ENCODE peak calls at places on chromosome 5, in five cellular contexts. One of them, this sample, is unnamed.

GRCh38 chr5:43110606-43111170 is 10.0 kb upstream of the ZNF131 start:
- DNase-seq in mesendoderm: peak
- DNase-seq in adrenal gland: no peak
- DNase-seq in esophagus squamous epithelium: no peak
- DNase-seq in cardiac muscle cell: no peak
- DNase-seq in this sample: no peak

GRCh38 chr5:115377468-115378217 is 81.2 kb upstream of the CCDC112 start:
- DNase-seq in mesendoderm: no peak
- DNase-seq in adrenal gland: no peak
- DNase-seq in esophagus squamous epithelium: no peak
- DNase-seq in cardiac muscle cell: no peak
- DNase-seq in this sample: no peak

GRCh38 chr5:112555691-112556090 is 136.6 kb upstream of the EPB41L4A start:
- DNase-seq in mesendoderm: no peak
- DNase-seq in adrenal gland: no peak
- DNase-seq in esophagus squamous epithelium: no peak
- DNase-seq in cardiac muscle cell: no peak
- DNase-seq in this sample: no peak

GRCh38 chr5:168920019-168920813 is 341.0 kb upstream of the PANK3 start:
- DNase-seq in mesendoderm: no peak
- DNase-seq in adrenal gland: peak
- DNase-seq in esophagus squamous epithelium: no peak
- DNase-seq in cardiac muscle cell: no peak
- DNase-seq in this sample: no peak

GRCh38 chr5:11854926-11855325 is 49.3 kb downstream of the CTNND2 start:
- DNase-seq in mesendoderm: no peak
- DNase-seq in adrenal gland: no peak
- DNase-seq in esophagus squamous epithelium: no peak
- DNase-seq in cardiac muscle cell: no peak
- DNase-seq in this sample: no peak

GRCh38 chr5:128877476-128877875 is 87.8 kb upstream of the SLC27A6 start:
- DNase-seq in mesendoderm: no peak
- DNase-seq in adrenal gland: no peak
- DNase-seq in esophagus squamous epithelium: no peak
- DNase-seq in cardiac muscle cell: no peak
- DNase-seq in this sample: no peak

GRCh38 chr5:129172561-129172960 is 78.0 kb downstream of the ISOC1 start:
- DNase-seq in mesendoderm: peak
- DNase-seq in adrenal gland: no peak
- DNase-seq in esophagus squamous epithelium: no peak
- DNase-seq in cardiac muscle cell: peak
- DNase-seq in this sample: no peak

GRCh38 chr5:122400961-122401360 is 88.9 kb downstream of the SNCAIP start:
- DNase-seq in mesendoderm: no peak
- DNase-seq in adrenal gland: no peak
- DNase-seq in esophagus squamous epithelium: no peak
- DNase-seq in cardiac muscle cell: no peak
- DNase-seq in this sample: no peak

GRCh38 chr5:142078251-142078650 is 30.3 kb upstream of the NDFIP1 start:
- DNase-seq in mesendoderm: no peak
- DNase-seq in adrenal gland: no peak
- DNase-seq in esophagus squamous epithelium: no peak
- DNase-seq in cardiac muscle cell: no peak
- DNase-seq in this sample: no peak

GRCh38 chr5:81154725-81155124 is 78.4 kb upstream of the CKMT2 start:
- DNase-seq in mesendoderm: no peak
- DNase-seq in adrenal gland: no peak
- DNase-seq in esophagus squamous epithelium: no peak
- DNase-seq in cardiac muscle cell: no peak
- DNase-seq in this sample: no peak

GRCh38 chr5:31021181-31021624 is 172.3 kb upstream of the CDH6 start:
- DNase-seq in mesendoderm: no peak
- DNase-seq in adrenal gland: no peak
- DNase-seq in esophagus squamous epithelium: no peak
- DNase-seq in cardiac muscle cell: no peak
- DNase-seq in this sample: no peak

GRCh38 chr5:136011427-136012001 is 17.3 kb upstream of the TGFBI start:
- DNase-seq in mesendoderm: no peak
- DNase-seq in adrenal gland: no peak
- DNase-seq in esophagus squamous epithelium: no peak
- DNase-seq in cardiac muscle cell: no peak
- DNase-seq in this sample: no peak

GRCh38 chr5:174139623-174140022 is 94.1 kb downstream of the NSG2 start:
- DNase-seq in mesendoderm: no peak
- DNase-seq in adrenal gland: no peak
- DNase-seq in esophagus squamous epithelium: no peak
- DNase-seq in cardiac muscle cell: no peak
- DNase-seq in this sample: no peak

GRCh38 chr5:151585970-151586369 is 5.2 kb downstream of the FAT2 start:
- DNase-seq in mesendoderm: no peak
- DNase-seq in adrenal gland: no peak
- DNase-seq in esophagus squamous epithelium: no peak
- DNase-seq in cardiac muscle cell: no peak
- DNase-seq in this sample: peak

GRCh38 chr5:58286741-58287140 is 173.1 kb downstream of the PLK2 start:
- DNase-seq in mesendoderm: no peak
- DNase-seq in adrenal gland: no peak
- DNase-seq in esophagus squamous epithelium: no peak
- DNase-seq in cardiac muscle cell: no peak
- DNase-seq in this sample: no peak

GRCh38 chr5:174418809-174419522 is 305.4 kb upstream of the MSX2 start:
- DNase-seq in mesendoderm: peak
- DNase-seq in adrenal gland: no peak
- DNase-seq in esophagus squamous epithelium: no peak
- DNase-seq in cardiac muscle cell: peak
- DNase-seq in this sample: no peak

GRCh38 chr5:168528521-168529360 is at the start of gene FBLL1:
- DNase-seq in mesendoderm: peak
- DNase-seq in adrenal gland: peak
- DNase-seq in esophagus squamous epithelium: no peak
- DNase-seq in cardiac muscle cell: peak
- DNase-seq in this sample: no peak

GRCh38 chr5:90169078-90169477 is 240.5 kb downstream of the CETN3 start:
- DNase-seq in mesendoderm: no peak
- DNase-seq in adrenal gland: no peak
- DNase-seq in esophagus squamous epithelium: no peak
- DNase-seq in cardiac muscle cell: no peak
- DNase-seq in this sample: no peak

GRCh38 chr5:106962464-106963230 is 708.1 kb downstream of the EFNA5 start:
- DNase-seq in mesendoderm: peak
- DNase-seq in adrenal gland: no peak
- DNase-seq in esophagus squamous epithelium: no peak
- DNase-seq in cardiac muscle cell: peak
- DNase-seq in this sample: no peak

GRCh38 chr5:132680780-132681475 is 7.1 kb downstream of the IL4 start:
- DNase-seq in mesendoderm: no peak
- DNase-seq in adrenal gland: no peak
- DNase-seq in esophagus squamous epithelium: no peak
- DNase-seq in cardiac muscle cell: no peak
- DNase-seq in this sample: no peak

GRCh38 chr5:148998174-148998797 is 64.6 kb downstream of the SH3TC2 start:
- DNase-seq in mesendoderm: peak
- DNase-seq in adrenal gland: no peak
- DNase-seq in esophagus squamous epithelium: no peak
- DNase-seq in cardiac muscle cell: peak
- DNase-seq in this sample: peak

GRCh38 chr5:74367931-74368330 is 272.6 kb downstream of the ENC1 start:
- DNase-seq in mesendoderm: no peak
- DNase-seq in adrenal gland: no peak
- DNase-seq in esophagus squamous epithelium: no peak
- DNase-seq in cardiac muscle cell: no peak
- DNase-seq in this sample: no peak

GRCh38 chr5:136080483-136081180 is 51.8 kb downstream of the TGFBI start:
- DNase-seq in mesendoderm: peak
- DNase-seq in adrenal gland: peak
- DNase-seq in esophagus squamous epithelium: peak
- DNase-seq in cardiac muscle cell: peak
- DNase-seq in this sample: peak

GRCh38 chr5:78647411-78647818 is 1.2 kb downstream of the LHFPL2 start:
- DNase-seq in mesendoderm: peak
- DNase-seq in adrenal gland: peak
- DNase-seq in esophagus squamous epithelium: no peak
- DNase-seq in cardiac muscle cell: peak
- DNase-seq in this sample: no peak

GRCh38 chr5:134136771-134137170 is 22.3 kb downstream of the TCF7 start:
- DNase-seq in mesendoderm: no peak
- DNase-seq in adrenal gland: peak
- DNase-seq in esophagus squamous epithelium: no peak
- DNase-seq in cardiac muscle cell: no peak
- DNase-seq in this sample: no peak

GRCh38 chr5:54740141-54740540 is 222.6 kb downstream of the SNX18 start:
- DNase-seq in mesendoderm: no peak
- DNase-seq in adrenal gland: no peak
- DNase-seq in esophagus squamous epithelium: no peak
- DNase-seq in cardiac muscle cell: no peak
- DNase-seq in this sample: no peak

GRCh38 chr5:3612561-3613175 is 17.0 kb downstream of the IRX1 start:
- DNase-seq in mesendoderm: no peak
- DNase-seq in adrenal gland: no peak
- DNase-seq in esophagus squamous epithelium: no peak
- DNase-seq in cardiac muscle cell: no peak
- DNase-seq in this sample: no peak

GRCh38 chr5:170028124-170028523 is 47.8 kb upstream of the INSYN2B start:
- DNase-seq in mesendoderm: no peak
- DNase-seq in adrenal gland: no peak
- DNase-seq in esophagus squamous epithelium: no peak
- DNase-seq in cardiac muscle cell: no peak
- DNase-seq in this sample: no peak

GRCh38 chr5:139669681-139670368 is 21.7 kb downstream of the CXXC5 start:
- DNase-seq in mesendoderm: no peak
- DNase-seq in adrenal gland: peak
- DNase-seq in esophagus squamous epithelium: no peak
- DNase-seq in cardiac muscle cell: peak
- DNase-seq in this sample: no peak

GRCh38 chr5:81422671-81423070 is 28.7 kb upstream of the ACOT12 start:
- DNase-seq in mesendoderm: no peak
- DNase-seq in adrenal gland: no peak
- DNase-seq in esophagus squamous epithelium: no peak
- DNase-seq in cardiac muscle cell: no peak
- DNase-seq in this sample: no peak

DNA sequence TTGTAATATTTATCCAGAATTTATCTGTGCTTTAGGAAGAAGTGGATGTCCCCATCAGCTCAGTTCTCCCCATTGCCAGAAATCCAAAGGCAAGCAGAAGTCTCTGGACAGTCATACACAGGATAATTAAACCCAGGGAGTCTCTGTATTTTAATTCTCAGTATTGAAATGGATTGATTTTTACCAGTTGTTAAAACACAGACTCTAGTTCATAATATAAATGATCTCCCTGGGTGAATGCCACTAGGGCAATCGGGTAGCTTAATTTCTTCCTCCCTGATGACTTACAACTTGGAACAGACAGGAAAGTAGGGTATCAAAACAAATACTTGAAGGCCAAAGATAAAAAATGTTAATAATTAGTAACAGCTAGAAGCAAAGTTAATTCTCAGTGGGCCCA is 66.5 kb upstream of the DAP start:
- DNase-seq in mesendoderm: no peak
- DNase-seq in adrenal gland: no peak
- DNase-seq in esophagus squamous epithelium: no peak
- DNase-seq in cardiac muscle cell: no peak
- DNase-seq in this sample: no peak
- H3K27ac ChIP-seq in mesendoderm: no peak
- H3K27ac ChIP-seq in adrenal gland: peak
- H3K27ac ChIP-seq in esophagus squamous epithelium: no peak
- H3K27ac ChIP-seq in cardiac muscle cell: no peak
- H3K27ac ChIP-seq in this sample: no peak

DNA sequence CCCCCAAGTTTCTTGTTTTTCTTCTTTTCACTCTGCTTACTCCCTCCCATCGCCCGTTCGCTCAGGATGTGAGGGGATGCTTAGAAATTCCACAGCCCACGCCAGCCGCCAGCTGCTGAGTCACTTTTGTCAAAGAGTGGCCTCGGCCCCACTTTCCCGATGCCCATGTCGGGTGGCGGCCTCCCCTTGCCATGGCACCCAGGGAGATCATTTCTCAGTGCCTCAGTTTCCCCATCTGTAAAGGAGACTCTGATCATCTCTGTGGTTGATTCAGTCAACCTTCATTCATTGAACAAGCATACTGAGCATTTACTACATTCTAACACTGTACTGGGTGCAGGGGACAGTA is 362 bp upstream of the PDGFRB start:
- DNase-seq in mesendoderm: no peak
- DNase-seq in adrenal gland: no peak
- DNase-seq in esophagus squamous epithelium: no peak
- DNase-seq in cardiac muscle cell: no peak
- DNase-seq in this sample: no peak
- H3K27ac ChIP-seq in mesendoderm: no peak
- H3K27ac ChIP-seq in adrenal gland: peak
- H3K27ac ChIP-seq in esophagus squamous epithelium: peak
- H3K27ac ChIP-seq in cardiac muscle cell: no peak
- H3K27ac ChIP-seq in this sample: peak

DNA sequence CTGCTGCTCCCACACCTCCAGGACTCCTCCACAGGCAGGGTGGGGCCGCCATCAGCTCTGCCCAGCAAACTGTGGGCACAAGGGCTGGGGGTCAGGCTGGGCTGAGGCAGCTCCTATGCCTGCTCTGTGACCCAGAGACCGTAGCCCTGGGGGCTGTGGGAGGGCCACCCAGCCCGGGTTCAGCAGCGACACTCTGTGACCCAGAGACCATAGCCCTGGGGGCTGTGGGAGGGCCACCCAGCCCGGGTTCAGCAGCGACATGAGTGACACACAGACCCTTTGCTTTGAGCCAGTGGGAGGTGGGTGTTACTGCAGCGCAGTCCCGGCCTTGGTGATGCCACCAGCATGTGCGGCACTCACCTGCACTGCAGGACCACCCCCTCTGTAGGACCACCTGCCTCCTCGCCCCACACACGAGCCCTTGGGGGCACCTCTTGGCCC is 118.9 kb upstream of the LPCAT1 start:
- DNase-seq in mesendoderm: no peak
- DNase-seq in adrenal gland: no peak
- DNase-seq in esophagus squamous epithelium: no peak
- DNase-seq in cardiac muscle cell: no peak
- DNase-seq in this sample: no peak
- H3K27ac ChIP-seq in mesendoderm: no peak
- H3K27ac ChIP-seq in adrenal gland: no peak
- H3K27ac ChIP-seq in esophagus squamous epithelium: no peak
- H3K27ac ChIP-seq in cardiac muscle cell: no peak
- H3K27ac ChIP-seq in this sample: no peak

DNA sequence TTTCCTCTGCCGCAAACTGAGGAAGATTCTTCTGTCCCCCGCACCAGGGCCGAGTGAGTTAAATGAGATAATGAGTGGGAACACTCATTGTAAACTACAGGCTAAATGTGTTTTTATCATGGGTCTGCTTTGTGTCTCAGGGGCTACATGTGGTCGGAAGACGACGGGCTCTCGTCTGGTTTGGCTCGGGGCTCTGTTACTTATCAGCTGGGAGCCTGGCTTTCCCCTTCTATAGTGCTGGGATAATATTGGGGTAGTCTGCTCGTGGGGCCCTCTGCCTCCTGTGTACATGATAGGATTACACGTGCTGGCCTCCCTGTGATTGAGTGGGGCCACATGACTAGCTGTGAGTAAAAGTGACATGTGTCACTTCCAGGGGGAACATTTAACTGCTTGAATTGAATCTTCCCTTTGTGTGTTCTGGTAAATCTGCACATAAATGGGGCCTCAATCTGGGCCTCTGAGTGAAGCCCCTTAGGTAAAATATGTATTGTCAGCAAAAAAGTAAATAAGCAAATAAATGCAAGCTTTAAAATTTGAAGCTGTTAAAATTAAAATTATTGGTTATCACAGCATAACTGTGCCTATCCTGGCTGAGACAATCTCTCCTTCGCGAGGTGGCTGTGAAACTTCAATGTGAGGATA is 86.9 kb upstream of the SH3PXD2B start:
- DNase-seq in mesendoderm: no peak
- DNase-seq in adrenal gland: no peak
- DNase-seq in esophagus squamous epithelium: no peak
- DNase-seq in cardiac muscle cell: peak
- DNase-seq in this sample: no peak
- H3K27ac ChIP-seq in mesendoderm: no peak
- H3K27ac ChIP-seq in adrenal gland: no peak
- H3K27ac ChIP-seq in esophagus squamous epithelium: no peak
- H3K27ac ChIP-seq in cardiac muscle cell: peak
- H3K27ac ChIP-seq in this sample: no peak